ENCODE peak calls at places on chromosomes 2 and 18, in six cellular contexts. One of them, this sample, is unnamed.

GRCh38 chr2:148194882-148195281 is 174.0 kb downstream of the MBD5 start:
- DNase-seq in dorsolateral prefrontal cortex: no peak
- DNase-seq in GDM1: no peak
- DNase-seq in activated CD4-positive, alpha-beta T cell treated with anti-CD3 and anti-CD28 coated beads for 24 hours: no peak
- DNase-seq in upper lobe of right lung: no peak
- DNase-seq in iPS-NIHi11: no peak
- DNase-seq in this sample: no peak

GRCh38 chr2:2846379-2847130 is 515.5 kb upstream of the MYT1L start:
- DNase-seq in dorsolateral prefrontal cortex: peak
- DNase-seq in GDM1: no peak
- DNase-seq in activated CD4-positive, alpha-beta T cell treated with anti-CD3 and anti-CD28 coated beads for 24 hours: no peak
- DNase-seq in upper lobe of right lung: peak
- DNase-seq in iPS-NIHi11: no peak
- DNase-seq in this sample: peak

GRCh38 chr2:148789059-148789458 is 86.0 kb upstream of the KIF5C start:
- DNase-seq in dorsolateral prefrontal cortex: no peak
- DNase-seq in GDM1: no peak
- DNase-seq in activated CD4-positive, alpha-beta T cell treated with anti-CD3 and anti-CD28 coated beads for 24 hours: no peak
- DNase-seq in upper lobe of right lung: no peak
- DNase-seq in iPS-NIHi11: no peak
- DNase-seq in this sample: no peak

GRCh38 chr2:230319211-230319862 is 7.7 kb upstream of the SP140L start:
- DNase-seq in dorsolateral prefrontal cortex: no peak
- DNase-seq in GDM1: peak
- DNase-seq in activated CD4-positive, alpha-beta T cell treated with anti-CD3 and anti-CD28 coated beads for 24 hours: peak
- DNase-seq in upper lobe of right lung: no peak
- DNase-seq in iPS-NIHi11: no peak
- DNase-seq in this sample: no peak

GRCh38 chr2:215550331-215550730 is 114.5 kb upstream of the FN1 start:
- DNase-seq in dorsolateral prefrontal cortex: no peak
- DNase-seq in GDM1: no peak
- DNase-seq in activated CD4-positive, alpha-beta T cell treated with anti-CD3 and anti-CD28 coated beads for 24 hours: no peak
- DNase-seq in upper lobe of right lung: no peak
- DNase-seq in iPS-NIHi11: no peak
- DNase-seq in this sample: no peak

GRCh38 chr2:177212106-177212894 is at the start of gene HNRNPA3:
- DNase-seq in dorsolateral prefrontal cortex: peak
- DNase-seq in GDM1: peak
- DNase-seq in activated CD4-positive, alpha-beta T cell treated with anti-CD3 and anti-CD28 coated beads for 24 hours: peak
- DNase-seq in upper lobe of right lung: peak
- DNase-seq in iPS-NIHi11: peak
- DNase-seq in this sample: peak

GRCh38 chr2:132517386-132517785 is 100.8 kb downstream of the GPR39 start:
- DNase-seq in dorsolateral prefrontal cortex: no peak
- DNase-seq in GDM1: no peak
- DNase-seq in activated CD4-positive, alpha-beta T cell treated with anti-CD3 and anti-CD28 coated beads for 24 hours: no peak
- DNase-seq in upper lobe of right lung: no peak
- DNase-seq in iPS-NIHi11: no peak
- DNase-seq in this sample: no peak

GRCh38 chr2:210195066-210195852 is 24.1 kb upstream of the KANSL1L start:
- DNase-seq in dorsolateral prefrontal cortex: no peak
- DNase-seq in GDM1: peak
- DNase-seq in activated CD4-positive, alpha-beta T cell treated with anti-CD3 and anti-CD28 coated beads for 24 hours: no peak
- DNase-seq in upper lobe of right lung: no peak
- DNase-seq in iPS-NIHi11: peak
- DNase-seq in this sample: no peak

GRCh38 chr18:79797518-79798345 is at the start of gene KCNG2:
- DNase-seq in dorsolateral prefrontal cortex: no peak
- DNase-seq in GDM1: no peak
- DNase-seq in activated CD4-positive, alpha-beta T cell treated with anti-CD3 and anti-CD28 coated beads for 24 hours: peak
- DNase-seq in upper lobe of right lung: peak
- DNase-seq in iPS-NIHi11: peak
- DNase-seq in this sample: no peak

GRCh38 chr2:71704688-71705087 is 251.3 kb downstream of the DYSF start:
- DNase-seq in dorsolateral prefrontal cortex: no peak
- DNase-seq in GDM1: no peak
- DNase-seq in activated CD4-positive, alpha-beta T cell treated with anti-CD3 and anti-CD28 coated beads for 24 hours: no peak
- DNase-seq in upper lobe of right lung: peak
- DNase-seq in iPS-NIHi11: no peak
- DNase-seq in this sample: no peak

GRCh38 chr2:98334439-98335078 is 11.7 kb upstream of the CNGA3 start:
- DNase-seq in dorsolateral prefrontal cortex: no peak
- DNase-seq in GDM1: no peak
- DNase-seq in activated CD4-positive, alpha-beta T cell treated with anti-CD3 and anti-CD28 coated beads for 24 hours: no peak
- DNase-seq in upper lobe of right lung: no peak
- DNase-seq in iPS-NIHi11: peak
- DNase-seq in this sample: peak

GRCh38 chr2:107276034-107276433 is 390.1 kb upstream of the ST6GAL2 start:
- DNase-seq in dorsolateral prefrontal cortex: no peak
- DNase-seq in GDM1: no peak
- DNase-seq in activated CD4-positive, alpha-beta T cell treated with anti-CD3 and anti-CD28 coated beads for 24 hours: no peak
- DNase-seq in upper lobe of right lung: no peak
- DNase-seq in iPS-NIHi11: no peak
- DNase-seq in this sample: no peak

GRCh38 chr2:32274289-32274688 is 3.4 kb upstream of the YIPF4 start:
- DNase-seq in dorsolateral prefrontal cortex: no peak
- DNase-seq in GDM1: no peak
- DNase-seq in activated CD4-positive, alpha-beta T cell treated with anti-CD3 and anti-CD28 coated beads for 24 hours: no peak
- DNase-seq in upper lobe of right lung: no peak
- DNase-seq in iPS-NIHi11: no peak
- DNase-seq in this sample: no peak

GRCh38 chr18:13425357-13426095 is 207.0 kb downstream of the LDLRAD4 start:
- DNase-seq in dorsolateral prefrontal cortex: no peak
- DNase-seq in GDM1: no peak
- DNase-seq in activated CD4-positive, alpha-beta T cell treated with anti-CD3 and anti-CD28 coated beads for 24 hours: no peak
- DNase-seq in upper lobe of right lung: no peak
- DNase-seq in iPS-NIHi11: no peak
- DNase-seq in this sample: no peak

GRCh38 chr18:54828290-54828871 is at the start of gene RAB27B:
- DNase-seq in dorsolateral prefrontal cortex: peak
- DNase-seq in GDM1: no peak
- DNase-seq in activated CD4-positive, alpha-beta T cell treated with anti-CD3 and anti-CD28 coated beads for 24 hours: peak
- DNase-seq in upper lobe of right lung: peak
- DNase-seq in iPS-NIHi11: peak
- DNase-seq in this sample: no peak

GRCh38 chr18:77057043-77057442 is 75.5 kb downstream of the MBP start:
- DNase-seq in dorsolateral prefrontal cortex: no peak
- DNase-seq in GDM1: no peak
- DNase-seq in activated CD4-positive, alpha-beta T cell treated with anti-CD3 and anti-CD28 coated beads for 24 hours: no peak
- DNase-seq in upper lobe of right lung: no peak
- DNase-seq in iPS-NIHi11: no peak
- DNase-seq in this sample: no peak

GRCh38 chr2:176455865-176456291 is 186.6 kb downstream of the MTX2 start:
- DNase-seq in dorsolateral prefrontal cortex: peak
- DNase-seq in GDM1: no peak
- DNase-seq in activated CD4-positive, alpha-beta T cell treated with anti-CD3 and anti-CD28 coated beads for 24 hours: no peak
- DNase-seq in upper lobe of right lung: no peak
- DNase-seq in iPS-NIHi11: peak
- DNase-seq in this sample: no peak

GRCh38 chr18:22816266-22817176 is 116.6 kb upstream of the RBBP8 start:
- DNase-seq in dorsolateral prefrontal cortex: no peak
- DNase-seq in GDM1: no peak
- DNase-seq in activated CD4-positive, alpha-beta T cell treated with anti-CD3 and anti-CD28 coated beads for 24 hours: no peak
- DNase-seq in upper lobe of right lung: no peak
- DNase-seq in iPS-NIHi11: no peak
- DNase-seq in this sample: no peak

GRCh38 chr2:166314022-166314759 is 61.6 kb downstream of the SCN9A start:
- DNase-seq in dorsolateral prefrontal cortex: no peak
- DNase-seq in GDM1: no peak
- DNase-seq in activated CD4-positive, alpha-beta T cell treated with anti-CD3 and anti-CD28 coated beads for 24 hours: no peak
- DNase-seq in upper lobe of right lung: no peak
- DNase-seq in iPS-NIHi11: no peak
- DNase-seq in this sample: no peak

GRCh38 chr2:1987379-1987778 is 243.1 kb upstream of the PXDN start:
- DNase-seq in dorsolateral prefrontal cortex: no peak
- DNase-seq in GDM1: no peak
- DNase-seq in activated CD4-positive, alpha-beta T cell treated with anti-CD3 and anti-CD28 coated beads for 24 hours: no peak
- DNase-seq in upper lobe of right lung: no peak
- DNase-seq in iPS-NIHi11: no peak
- DNase-seq in this sample: no peak

GRCh38 chr2:56871641-56872040 is 687.9 kb downstream of the CCDC85A start:
- DNase-seq in dorsolateral prefrontal cortex: no peak
- DNase-seq in GDM1: no peak
- DNase-seq in activated CD4-positive, alpha-beta T cell treated with anti-CD3 and anti-CD28 coated beads for 24 hours: no peak
- DNase-seq in upper lobe of right lung: no peak
- DNase-seq in iPS-NIHi11: no peak
- DNase-seq in this sample: no peak

GRCh38 chr2:236128321-236128720 is 39.9 kb downstream of the GBX2 start:
- DNase-seq in dorsolateral prefrontal cortex: no peak
- DNase-seq in GDM1: no peak
- DNase-seq in activated CD4-positive, alpha-beta T cell treated with anti-CD3 and anti-CD28 coated beads for 24 hours: no peak
- DNase-seq in upper lobe of right lung: peak
- DNase-seq in iPS-NIHi11: no peak
- DNase-seq in this sample: no peak

GRCh38 chr18:75268206-75268605 is 57.6 kb downstream of the TSHZ1 start:
- DNase-seq in dorsolateral prefrontal cortex: no peak
- DNase-seq in GDM1: no peak
- DNase-seq in activated CD4-positive, alpha-beta T cell treated with anti-CD3 and anti-CD28 coated beads for 24 hours: no peak
- DNase-seq in upper lobe of right lung: no peak
- DNase-seq in iPS-NIHi11: no peak
- DNase-seq in this sample: no peak

GRCh38 chr2:68536000-68536399 is 68.6 kb downstream of the APLF start:
- DNase-seq in dorsolateral prefrontal cortex: no peak
- DNase-seq in GDM1: peak
- DNase-seq in activated CD4-positive, alpha-beta T cell treated with anti-CD3 and anti-CD28 coated beads for 24 hours: no peak
- DNase-seq in upper lobe of right lung: no peak
- DNase-seq in iPS-NIHi11: no peak
- DNase-seq in this sample: no peak

GRCh38 chr2:202237787-202238233 is 587 bp downstream of the SUMO1 start:
- DNase-seq in dorsolateral prefrontal cortex: peak
- DNase-seq in GDM1: no peak
- DNase-seq in activated CD4-positive, alpha-beta T cell treated with anti-CD3 and anti-CD28 coated beads for 24 hours: no peak
- DNase-seq in upper lobe of right lung: peak
- DNase-seq in iPS-NIHi11: peak
- DNase-seq in this sample: no peak

GRCh38 chr2:39156107-39156506 is 35.3 kb upstream of the SOS1 start:
- DNase-seq in dorsolateral prefrontal cortex: no peak
- DNase-seq in GDM1: no peak
- DNase-seq in activated CD4-positive, alpha-beta T cell treated with anti-CD3 and anti-CD28 coated beads for 24 hours: no peak
- DNase-seq in upper lobe of right lung: no peak
- DNase-seq in iPS-NIHi11: no peak
- DNase-seq in this sample: no peak

GRCh38 chr2:32231959-32232358 is 32.7 kb downstream of the NLRC4 start:
- DNase-seq in dorsolateral prefrontal cortex: no peak
- DNase-seq in GDM1: no peak
- DNase-seq in activated CD4-positive, alpha-beta T cell treated with anti-CD3 and anti-CD28 coated beads for 24 hours: no peak
- DNase-seq in upper lobe of right lung: no peak
- DNase-seq in iPS-NIHi11: no peak
- DNase-seq in this sample: no peak

GRCh38 chr18:36181898-36182506 is 5.3 kb upstream of the MOCOS start:
- DNase-seq in dorsolateral prefrontal cortex: no peak
- DNase-seq in GDM1: no peak
- DNase-seq in activated CD4-positive, alpha-beta T cell treated with anti-CD3 and anti-CD28 coated beads for 24 hours: no peak
- DNase-seq in upper lobe of right lung: no peak
- DNase-seq in iPS-NIHi11: no peak
- DNase-seq in this sample: no peak

GRCh38 chr2:156908825-156909224 is 348.7 kb upstream of the GALNT5 start:
- DNase-seq in dorsolateral prefrontal cortex: no peak
- DNase-seq in GDM1: no peak
- DNase-seq in activated CD4-positive, alpha-beta T cell treated with anti-CD3 and anti-CD28 coated beads for 24 hours: no peak
- DNase-seq in upper lobe of right lung: no peak
- DNase-seq in iPS-NIHi11: no peak
- DNase-seq in this sample: no peak

GRCh38 chr18:60157810-60158209 is 214.8 kb downstream of the MC4R start:
- DNase-seq in dorsolateral prefrontal cortex: no peak
- DNase-seq in GDM1: no peak
- DNase-seq in activated CD4-positive, alpha-beta T cell treated with anti-CD3 and anti-CD28 coated beads for 24 hours: no peak
- DNase-seq in upper lobe of right lung: no peak
- DNase-seq in iPS-NIHi11: no peak
- DNase-seq in this sample: no peak

GRCh38 chr2:203438528-203438927 is 96.6 kb downstream of the RAPH1 start:
- DNase-seq in dorsolateral prefrontal cortex: no peak
- DNase-seq in GDM1: no peak
- DNase-seq in activated CD4-positive, alpha-beta T cell treated with anti-CD3 and anti-CD28 coated beads for 24 hours: no peak
- DNase-seq in upper lobe of right lung: no peak
- DNase-seq in iPS-NIHi11: no peak
- DNase-seq in this sample: no peak

GRCh38 chr2:84395819-84396218 is 63.3 kb downstream of the SUCLG1 start:
- DNase-seq in dorsolateral prefrontal cortex: no peak
- DNase-seq in GDM1: no peak
- DNase-seq in activated CD4-positive, alpha-beta T cell treated with anti-CD3 and anti-CD28 coated beads for 24 hours: no peak
- DNase-seq in upper lobe of right lung: no peak
- DNase-seq in iPS-NIHi11: no peak
- DNase-seq in this sample: no peak